ENCODE peak calls at places on chromosomes 3 and 15, in ten cellular contexts. Y is A673; W is hypothalamus; B is activated T-cell treated with anti-CD3 and anti-CD28 coated beads for 1 hour; V is amygdala; A is left lung; X is mammary epithelial cell; N is colonic mucosa; E is fibroblast of mammary gland; H is stimulated activated CD8-positive, alpha-beta memory T cell treated with anti-CD3 and anti-CD28 coated beads, Interleukin-15, amount 100 ng/mL, for 4 hours. J is an unnamed sample.

GRCh38 chr3:172607305-172608121 is 84.3 kb upstream of the TNFSF10 start:
- DNase-seq in Y (peak; percentile 94), W (no peak), B (no peak), V (no peak), A (no peak), X (peak; percentile 91), N (no peak), E (peak; percentile 88), H (no peak), J (no peak)

GRCh38 chr15:96166223-96167200 is 164.0 kb upstream of the NR2F2 start:
- DNase-seq in Y (no peak), W (no peak), B (no peak), V (no peak), A (no peak), X (no peak), N (no peak), E (no peak), H (no peak), J (no peak)

GRCh38 chr3:53109190-53109589 is 21.0 kb downstream of the RFT1 start:
- DNase-seq in Y (no peak), W (no peak), B (no peak), V (no peak), A (no peak), X (peak; percentile 96), N (no peak), E (peak; percentile 78), H (no peak), J (no peak)

GRCh38 chr3:86774082-86774691 is 216.8 kb downstream of the VGLL3 start:
- DNase-seq in Y (peak; percentile 63), W (no peak), B (no peak), V (no peak), A (no peak), X (peak; percentile 18), N (no peak), E (peak; percentile 65), H (no peak), J (no peak)

GRCh38 chr3:191431160-191431822 is 29.7 kb upstream of the PYDC2 start:
- DNase-seq in Y (no peak), W (no peak), B (no peak), V (no peak), A (no peak), X (no peak), N (no peak), E (no peak), H (no peak), J (no peak)

GRCh38 chr15:63490345-63491034 is 13.9 kb upstream of the USP3 start:
- DNase-seq in Y (no peak), W (no peak), B (no peak), V (no peak), A (no peak), X (no peak), N (no peak), E (no peak), H (no peak), J (no peak)

GRCh38 chr3:29759021-29759359 is 478.1 kb downstream of the RBMS3 start:
- DNase-seq in Y (no peak), W (no peak), B (no peak), V (no peak), A (no peak), X (no peak), N (no peak), E (no peak), H (no peak), J (no peak)

GRCh38 chr3:122988507-122988906 is 39.1 kb downstream of the SEMA5B start:
- DNase-seq in Y (no peak), W (no peak), B (no peak), V (no peak), A (no peak), X (no peak), N (no peak), E (no peak), H (no peak), J (no peak)

GRCh38 chr3:50339485-50340196 is 995 bp downstream of the RASSF1 start:
- DNase-seq in Y (no peak), W (no peak), B (no peak), V (no peak), A (no peak), X (no peak), N (peak; percentile 37), E (peak; percentile 65), H (no peak), J (no peak)

GRCh38 chr3:51710631-51711351 is 3.9 kb downstream of the GRM2 start:
- DNase-seq in Y (no peak), W (no peak), B (no peak), V (no peak), A (no peak), X (no peak), N (no peak), E (no peak), H (no peak), J (peak; percentile 42)

GRCh38 chr15:90710436-90710835 is 6.7 kb upstream of the BLM start:
- DNase-seq in Y (no peak), W (no peak), B (no peak), V (no peak), A (no peak), X (no peak), N (no peak), E (peak; percentile 42), H (no peak), J (no peak)

GRCh38 chr3:128555098-128555825 is 62.3 kb upstream of the GATA2 start:
- DNase-seq in Y (no peak), W (no peak), B (no peak), V (no peak), A (no peak), X (no peak), N (no peak), E (no peak), H (no peak), J (no peak)

GRCh38 chr3:30672959-30673358 is 66.6 kb downstream of the TGFBR2 start:
- DNase-seq in Y (no peak), W (no peak), B (no peak), V (no peak), A (no peak), X (no peak), N (no peak), E (peak; percentile 56), H (no peak), J (no peak)

GRCh38 chr3:15476378-15476777 is 45.1 kb downstream of the COLQ start:
- DNase-seq in Y (no peak), W (no peak), B (no peak), V (no peak), A (no peak), X (no peak), N (no peak), E (peak; percentile 39), H (no peak), J (no peak)

GRCh38 chr3:64022451-64023186 is 675 bp downstream of the PSMD6 start:
- DNase-seq in Y (no peak), W (no peak), B (no peak), V (no peak), A (no peak), X (peak; percentile 35), N (peak; percentile 20), E (peak; percentile 26), H (no peak), J (no peak)